ENCODE peak calls at places on chromosome 9, in eight cellular contexts. One of them, this sample, is unnamed.

GRCh38 chr9:27054841-27055240 is 49.4 kb upstream of the LRRC19 start:
- ATAC-seq in A549: no peak
- ATAC-seq in right cardiac atrium: no peak
- ATAC-seq in effector memory CD8-positive, alpha-beta T cell: no peak
- ATAC-seq in PC-3: no peak
- ATAC-seq in activated CD4-positive, alpha-beta T cell treated with anti-CD3 and anti-CD28 coated beads for 36 hours: no peak
- ATAC-seq in activated naive CD8-positive, alpha-beta T cell treated with anti-CD3 and anti-CD28 coated beads, Interleukin-2, amount 50 U/mL, for 24 hours: no peak
- ATAC-seq in heart left ventricle: no peak
- ATAC-seq in this sample: no peak

GRCh38 chr9:90012825-90013425 is 408.1 kb downstream of the GADD45G start:
- ATAC-seq in A549: no peak
- ATAC-seq in right cardiac atrium: no peak
- ATAC-seq in effector memory CD8-positive, alpha-beta T cell: no peak
- ATAC-seq in PC-3: no peak
- ATAC-seq in activated CD4-positive, alpha-beta T cell treated with anti-CD3 and anti-CD28 coated beads for 36 hours: no peak
- ATAC-seq in activated naive CD8-positive, alpha-beta T cell treated with anti-CD3 and anti-CD28 coated beads, Interleukin-2, amount 50 U/mL, for 24 hours: no peak
- ATAC-seq in heart left ventricle: no peak
- ATAC-seq in this sample: no peak

GRCh38 chr9:79382468-79382867 is 189.3 kb upstream of the TLE4 start:
- ATAC-seq in A549: no peak
- ATAC-seq in right cardiac atrium: no peak
- ATAC-seq in effector memory CD8-positive, alpha-beta T cell: no peak
- ATAC-seq in PC-3: no peak
- ATAC-seq in activated CD4-positive, alpha-beta T cell treated with anti-CD3 and anti-CD28 coated beads for 36 hours: peak; percentile 33
- ATAC-seq in activated naive CD8-positive, alpha-beta T cell treated with anti-CD3 and anti-CD28 coated beads, Interleukin-2, amount 50 U/mL, for 24 hours: no peak
- ATAC-seq in heart left ventricle: no peak
- ATAC-seq in this sample: no peak

GRCh38 chr9:5846080-5846479 is 13.2 kb upstream of the ERMP1 start:
- ATAC-seq in A549: no peak
- ATAC-seq in right cardiac atrium: no peak
- ATAC-seq in effector memory CD8-positive, alpha-beta T cell: no peak
- ATAC-seq in PC-3: no peak
- ATAC-seq in activated CD4-positive, alpha-beta T cell treated with anti-CD3 and anti-CD28 coated beads for 36 hours: no peak
- ATAC-seq in activated naive CD8-positive, alpha-beta T cell treated with anti-CD3 and anti-CD28 coated beads, Interleukin-2, amount 50 U/mL, for 24 hours: no peak
- ATAC-seq in heart left ventricle: no peak
- ATAC-seq in this sample: no peak

GRCh38 chr9:130893250-130894101 is 3.1 kb downstream of the QRFP start:
- ATAC-seq in A549: peak; percentile 63
- ATAC-seq in right cardiac atrium: peak; percentile 61
- ATAC-seq in effector memory CD8-positive, alpha-beta T cell: peak; percentile 29
- ATAC-seq in PC-3: no peak
- ATAC-seq in activated CD4-positive, alpha-beta T cell treated with anti-CD3 and anti-CD28 coated beads for 36 hours: peak; percentile 12
- ATAC-seq in activated naive CD8-positive, alpha-beta T cell treated with anti-CD3 and anti-CD28 coated beads, Interleukin-2, amount 50 U/mL, for 24 hours: peak; percentile 27
- ATAC-seq in heart left ventricle: peak; percentile 25
- ATAC-seq in this sample: peak; percentile 24

GRCh38 chr9:89872426-89872912 is 267.7 kb downstream of the GADD45G start:
- ATAC-seq in A549: no peak
- ATAC-seq in right cardiac atrium: peak; percentile 1
- ATAC-seq in effector memory CD8-positive, alpha-beta T cell: no peak
- ATAC-seq in PC-3: no peak
- ATAC-seq in activated CD4-positive, alpha-beta T cell treated with anti-CD3 and anti-CD28 coated beads for 36 hours: no peak
- ATAC-seq in activated naive CD8-positive, alpha-beta T cell treated with anti-CD3 and anti-CD28 coated beads, Interleukin-2, amount 50 U/mL, for 24 hours: no peak
- ATAC-seq in heart left ventricle: peak; percentile 15
- ATAC-seq in this sample: no peak

GRCh38 chr9:109843651-109844050 is 63.7 kb downstream of the PALM2AKAP2 start:
- ATAC-seq in A549: no peak
- ATAC-seq in right cardiac atrium: peak; percentile 94
- ATAC-seq in effector memory CD8-positive, alpha-beta T cell: no peak
- ATAC-seq in PC-3: no peak
- ATAC-seq in activated CD4-positive, alpha-beta T cell treated with anti-CD3 and anti-CD28 coated beads for 36 hours: no peak
- ATAC-seq in activated naive CD8-positive, alpha-beta T cell treated with anti-CD3 and anti-CD28 coated beads, Interleukin-2, amount 50 U/mL, for 24 hours: no peak
- ATAC-seq in heart left ventricle: peak; percentile 98
- ATAC-seq in this sample: no peak

GRCh38 chr9:95840096-95840495 is 35.4 kb upstream of the ERCC6L2 start:
- ATAC-seq in A549: no peak
- ATAC-seq in right cardiac atrium: peak; percentile 80
- ATAC-seq in effector memory CD8-positive, alpha-beta T cell: no peak
- ATAC-seq in PC-3: no peak
- ATAC-seq in activated CD4-positive, alpha-beta T cell treated with anti-CD3 and anti-CD28 coated beads for 36 hours: no peak
- ATAC-seq in activated naive CD8-positive, alpha-beta T cell treated with anti-CD3 and anti-CD28 coated beads, Interleukin-2, amount 50 U/mL, for 24 hours: no peak
- ATAC-seq in heart left ventricle: no peak
- ATAC-seq in this sample: no peak

GRCh38 chr9:69325409-69326212 is 596 bp downstream of the ENTREP1 start:
- ATAC-seq in A549: peak; percentile 75
- ATAC-seq in right cardiac atrium: peak; percentile 7
- ATAC-seq in effector memory CD8-positive, alpha-beta T cell: no peak
- ATAC-seq in PC-3: peak; percentile 51
- ATAC-seq in activated CD4-positive, alpha-beta T cell treated with anti-CD3 and anti-CD28 coated beads for 36 hours: peak; percentile 23
- ATAC-seq in activated naive CD8-positive, alpha-beta T cell treated with anti-CD3 and anti-CD28 coated beads, Interleukin-2, amount 50 U/mL, for 24 hours: no peak
- ATAC-seq in heart left ventricle: peak; percentile 23
- ATAC-seq in this sample: no peak

GRCh38 chr9:116124472-116125040 is 29.0 kb upstream of the PAPPA start:
- ATAC-seq in A549: no peak
- ATAC-seq in right cardiac atrium: no peak
- ATAC-seq in effector memory CD8-positive, alpha-beta T cell: no peak
- ATAC-seq in PC-3: no peak
- ATAC-seq in activated CD4-positive, alpha-beta T cell treated with anti-CD3 and anti-CD28 coated beads for 36 hours: no peak
- ATAC-seq in activated naive CD8-positive, alpha-beta T cell treated with anti-CD3 and anti-CD28 coated beads, Interleukin-2, amount 50 U/mL, for 24 hours: no peak
- ATAC-seq in heart left ventricle: no peak
- ATAC-seq in this sample: no peak

GRCh38 chr9:7967093-7967827 is 167.7 kb upstream of the DMAC1 start:
- ATAC-seq in A549: no peak
- ATAC-seq in right cardiac atrium: no peak
- ATAC-seq in effector memory CD8-positive, alpha-beta T cell: peak; percentile 74
- ATAC-seq in PC-3: no peak
- ATAC-seq in activated CD4-positive, alpha-beta T cell treated with anti-CD3 and anti-CD28 coated beads for 36 hours: peak; percentile 78
- ATAC-seq in activated naive CD8-positive, alpha-beta T cell treated with anti-CD3 and anti-CD28 coated beads, Interleukin-2, amount 50 U/mL, for 24 hours: peak; percentile 54
- ATAC-seq in heart left ventricle: no peak
- ATAC-seq in this sample: peak; percentile 44

GRCh38 chr9:35516481-35516880 is 26.6 kb downstream of the RUSC2 start:
- ATAC-seq in A549: no peak
- ATAC-seq in right cardiac atrium: no peak
- ATAC-seq in effector memory CD8-positive, alpha-beta T cell: no peak
- ATAC-seq in PC-3: peak; percentile 57
- ATAC-seq in activated CD4-positive, alpha-beta T cell treated with anti-CD3 and anti-CD28 coated beads for 36 hours: no peak
- ATAC-seq in activated naive CD8-positive, alpha-beta T cell treated with anti-CD3 and anti-CD28 coated beads, Interleukin-2, amount 50 U/mL, for 24 hours: no peak
- ATAC-seq in heart left ventricle: no peak
- ATAC-seq in this sample: no peak

GRCh38 chr9:86112057-86112456 is 12.7 kb upstream of the GOLM1 start:
- ATAC-seq in A549: no peak
- ATAC-seq in right cardiac atrium: no peak
- ATAC-seq in effector memory CD8-positive, alpha-beta T cell: no peak
- ATAC-seq in PC-3: no peak
- ATAC-seq in activated CD4-positive, alpha-beta T cell treated with anti-CD3 and anti-CD28 coated beads for 36 hours: no peak
- ATAC-seq in activated naive CD8-positive, alpha-beta T cell treated with anti-CD3 and anti-CD28 coated beads, Interleukin-2, amount 50 U/mL, for 24 hours: no peak
- ATAC-seq in heart left ventricle: no peak
- ATAC-seq in this sample: no peak

GRCh38 chr9:87657190-87657589 is 68.7 kb upstream of the CTSL start:
- ATAC-seq in A549: no peak
- ATAC-seq in right cardiac atrium: peak; percentile 61
- ATAC-seq in effector memory CD8-positive, alpha-beta T cell: no peak
- ATAC-seq in PC-3: no peak
- ATAC-seq in activated CD4-positive, alpha-beta T cell treated with anti-CD3 and anti-CD28 coated beads for 36 hours: no peak
- ATAC-seq in activated naive CD8-positive, alpha-beta T cell treated with anti-CD3 and anti-CD28 coated beads, Interleukin-2, amount 50 U/mL, for 24 hours: no peak
- ATAC-seq in heart left ventricle: no peak
- ATAC-seq in this sample: no peak

GRCh38 chr9:134748637-134749036 is 107.0 kb downstream of the COL5A1 start:
- ATAC-seq in A549: no peak
- ATAC-seq in right cardiac atrium: no peak
- ATAC-seq in effector memory CD8-positive, alpha-beta T cell: no peak
- ATAC-seq in PC-3: no peak
- ATAC-seq in activated CD4-positive, alpha-beta T cell treated with anti-CD3 and anti-CD28 coated beads for 36 hours: no peak
- ATAC-seq in activated naive CD8-positive, alpha-beta T cell treated with anti-CD3 and anti-CD28 coated beads, Interleukin-2, amount 50 U/mL, for 24 hours: no peak
- ATAC-seq in heart left ventricle: no peak
- ATAC-seq in this sample: no peak

GRCh38 chr9:34862043-34862442 is 96.0 kb upstream of the PHF24 start:
- ATAC-seq in A549: no peak
- ATAC-seq in right cardiac atrium: no peak
- ATAC-seq in effector memory CD8-positive, alpha-beta T cell: no peak
- ATAC-seq in PC-3: no peak
- ATAC-seq in activated CD4-positive, alpha-beta T cell treated with anti-CD3 and anti-CD28 coated beads for 36 hours: no peak
- ATAC-seq in activated naive CD8-positive, alpha-beta T cell treated with anti-CD3 and anti-CD28 coated beads, Interleukin-2, amount 50 U/mL, for 24 hours: no peak
- ATAC-seq in heart left ventricle: no peak
- ATAC-seq in this sample: no peak

GRCh38 chr9:37522971-37523370 is 37.2 kb downstream of the POLR1E start:
- ATAC-seq in A549: no peak
- ATAC-seq in right cardiac atrium: no peak
- ATAC-seq in effector memory CD8-positive, alpha-beta T cell: no peak
- ATAC-seq in PC-3: no peak
- ATAC-seq in activated CD4-positive, alpha-beta T cell treated with anti-CD3 and anti-CD28 coated beads for 36 hours: no peak
- ATAC-seq in activated naive CD8-positive, alpha-beta T cell treated with anti-CD3 and anti-CD28 coated beads, Interleukin-2, amount 50 U/mL, for 24 hours: no peak
- ATAC-seq in heart left ventricle: no peak
- ATAC-seq in this sample: no peak

GRCh38 chr9:122005597-122005996 is 87.5 kb downstream of the TTLL11 start:
- ATAC-seq in A549: peak; percentile 98
- ATAC-seq in right cardiac atrium: no peak
- ATAC-seq in effector memory CD8-positive, alpha-beta T cell: no peak
- ATAC-seq in PC-3: peak; percentile 89
- ATAC-seq in activated CD4-positive, alpha-beta T cell treated with anti-CD3 and anti-CD28 coated beads for 36 hours: no peak
- ATAC-seq in activated naive CD8-positive, alpha-beta T cell treated with anti-CD3 and anti-CD28 coated beads, Interleukin-2, amount 50 U/mL, for 24 hours: no peak
- ATAC-seq in heart left ventricle: no peak
- ATAC-seq in this sample: no peak

GRCh38 chr9:101128623-101129022 is 100.1 kb downstream of the PLPPR1 start:
- ATAC-seq in A549: no peak
- ATAC-seq in right cardiac atrium: no peak
- ATAC-seq in effector memory CD8-positive, alpha-beta T cell: no peak
- ATAC-seq in PC-3: no peak
- ATAC-seq in activated CD4-positive, alpha-beta T cell treated with anti-CD3 and anti-CD28 coated beads for 36 hours: no peak
- ATAC-seq in activated naive CD8-positive, alpha-beta T cell treated with anti-CD3 and anti-CD28 coated beads, Interleukin-2, amount 50 U/mL, for 24 hours: no peak
- ATAC-seq in heart left ventricle: no peak
- ATAC-seq in this sample: no peak

GRCh38 chr9:127816362-127816725 is 13.7 kb downstream of the FPGS start:
- ATAC-seq in A549: peak; percentile 22
- ATAC-seq in right cardiac atrium: no peak
- ATAC-seq in effector memory CD8-positive, alpha-beta T cell: no peak
- ATAC-seq in PC-3: no peak
- ATAC-seq in activated CD4-positive, alpha-beta T cell treated with anti-CD3 and anti-CD28 coated beads for 36 hours: no peak
- ATAC-seq in activated naive CD8-positive, alpha-beta T cell treated with anti-CD3 and anti-CD28 coated beads, Interleukin-2, amount 50 U/mL, for 24 hours: no peak
- ATAC-seq in heart left ventricle: no peak
- ATAC-seq in this sample: no peak

GRCh38 chr9:136496181-136496580 is 13.3 kb upstream of the SEC16A start:
- ATAC-seq in A549: no peak
- ATAC-seq in right cardiac atrium: no peak
- ATAC-seq in effector memory CD8-positive, alpha-beta T cell: no peak
- ATAC-seq in PC-3: no peak
- ATAC-seq in activated CD4-positive, alpha-beta T cell treated with anti-CD3 and anti-CD28 coated beads for 36 hours: no peak
- ATAC-seq in activated naive CD8-positive, alpha-beta T cell treated with anti-CD3 and anti-CD28 coated beads, Interleukin-2, amount 50 U/mL, for 24 hours: no peak
- ATAC-seq in heart left ventricle: no peak
- ATAC-seq in this sample: no peak

GRCh38 chr9:21624675-21625477 is 142.8 kb upstream of the IFNE start:
- ATAC-seq in A549: no peak
- ATAC-seq in right cardiac atrium: no peak
- ATAC-seq in effector memory CD8-positive, alpha-beta T cell: no peak
- ATAC-seq in PC-3: no peak
- ATAC-seq in activated CD4-positive, alpha-beta T cell treated with anti-CD3 and anti-CD28 coated beads for 36 hours: peak; percentile 80
- ATAC-seq in activated naive CD8-positive, alpha-beta T cell treated with anti-CD3 and anti-CD28 coated beads, Interleukin-2, amount 50 U/mL, for 24 hours: peak; percentile 73
- ATAC-seq in heart left ventricle: no peak
- ATAC-seq in this sample: no peak

GRCh38 chr9:36276254-36276653 is 18.0 kb upstream of the GNE start:
- ATAC-seq in A549: no peak
- ATAC-seq in right cardiac atrium: no peak
- ATAC-seq in effector memory CD8-positive, alpha-beta T cell: no peak
- ATAC-seq in PC-3: no peak
- ATAC-seq in activated CD4-positive, alpha-beta T cell treated with anti-CD3 and anti-CD28 coated beads for 36 hours: no peak
- ATAC-seq in activated naive CD8-positive, alpha-beta T cell treated with anti-CD3 and anti-CD28 coated beads, Interleukin-2, amount 50 U/mL, for 24 hours: no peak
- ATAC-seq in heart left ventricle: no peak
- ATAC-seq in this sample: no peak

GRCh38 chr9:78304357-78304756 is 7.4 kb downstream of the PSAT1 start:
- ATAC-seq in A549: no peak
- ATAC-seq in right cardiac atrium: no peak
- ATAC-seq in effector memory CD8-positive, alpha-beta T cell: no peak
- ATAC-seq in PC-3: no peak
- ATAC-seq in activated CD4-positive, alpha-beta T cell treated with anti-CD3 and anti-CD28 coated beads for 36 hours: no peak
- ATAC-seq in activated naive CD8-positive, alpha-beta T cell treated with anti-CD3 and anti-CD28 coated beads, Interleukin-2, amount 50 U/mL, for 24 hours: no peak
- ATAC-seq in heart left ventricle: no peak
- ATAC-seq in this sample: no peak

GRCh38 chr9:87238545-87238944 is 259.1 kb upstream of the DAPK1 start:
- ATAC-seq in A549: no peak
- ATAC-seq in right cardiac atrium: peak; percentile 29
- ATAC-seq in effector memory CD8-positive, alpha-beta T cell: no peak
- ATAC-seq in PC-3: no peak
- ATAC-seq in activated CD4-positive, alpha-beta T cell treated with anti-CD3 and anti-CD28 coated beads for 36 hours: no peak
- ATAC-seq in activated naive CD8-positive, alpha-beta T cell treated with anti-CD3 and anti-CD28 coated beads, Interleukin-2, amount 50 U/mL, for 24 hours: no peak
- ATAC-seq in heart left ventricle: no peak
- ATAC-seq in this sample: no peak

GRCh38 chr9:93672622-93673270 is 96.4 kb downstream of the PHF2 start:
- ATAC-seq in A549: no peak
- ATAC-seq in right cardiac atrium: no peak
- ATAC-seq in effector memory CD8-positive, alpha-beta T cell: no peak
- ATAC-seq in PC-3: no peak
- ATAC-seq in activated CD4-positive, alpha-beta T cell treated with anti-CD3 and anti-CD28 coated beads for 36 hours: no peak
- ATAC-seq in activated naive CD8-positive, alpha-beta T cell treated with anti-CD3 and anti-CD28 coated beads, Interleukin-2, amount 50 U/mL, for 24 hours: no peak
- ATAC-seq in heart left ventricle: no peak
- ATAC-seq in this sample: no peak

GRCh38 chr9:78932849-78933627 is 636.1 kb downstream of the PSAT1 start:
- ATAC-seq in A549: peak; percentile 73
- ATAC-seq in right cardiac atrium: no peak
- ATAC-seq in effector memory CD8-positive, alpha-beta T cell: no peak
- ATAC-seq in PC-3: peak; percentile 96
- ATAC-seq in activated CD4-positive, alpha-beta T cell treated with anti-CD3 and anti-CD28 coated beads for 36 hours: no peak
- ATAC-seq in activated naive CD8-positive, alpha-beta T cell treated with anti-CD3 and anti-CD28 coated beads, Interleukin-2, amount 50 U/mL, for 24 hours: no peak
- ATAC-seq in heart left ventricle: no peak
- ATAC-seq in this sample: no peak

GRCh38 chr9:90835206-90835605 is 33.6 kb downstream of the SYK start:
- ATAC-seq in A549: no peak
- ATAC-seq in right cardiac atrium: no peak
- ATAC-seq in effector memory CD8-positive, alpha-beta T cell: no peak
- ATAC-seq in PC-3: no peak
- ATAC-seq in activated CD4-positive, alpha-beta T cell treated with anti-CD3 and anti-CD28 coated beads for 36 hours: no peak
- ATAC-seq in activated naive CD8-positive, alpha-beta T cell treated with anti-CD3 and anti-CD28 coated beads, Interleukin-2, amount 50 U/mL, for 24 hours: no peak
- ATAC-seq in heart left ventricle: no peak
- ATAC-seq in this sample: no peak

GRCh38 chr9:811101-811531 is 30.4 kb upstream of the DMRT1 start:
- ATAC-seq in A549: peak; percentile 88
- ATAC-seq in right cardiac atrium: no peak
- ATAC-seq in effector memory CD8-positive, alpha-beta T cell: no peak
- ATAC-seq in PC-3: peak; percentile 93
- ATAC-seq in activated CD4-positive, alpha-beta T cell treated with anti-CD3 and anti-CD28 coated beads for 36 hours: no peak
- ATAC-seq in activated naive CD8-positive, alpha-beta T cell treated with anti-CD3 and anti-CD28 coated beads, Interleukin-2, amount 50 U/mL, for 24 hours: no peak
- ATAC-seq in heart left ventricle: no peak
- ATAC-seq in this sample: no peak

GRCh38 chr9:37555786-37556185 is 20.4 kb downstream of the FBXO10 start:
- ATAC-seq in A549: no peak
- ATAC-seq in right cardiac atrium: no peak
- ATAC-seq in effector memory CD8-positive, alpha-beta T cell: no peak
- ATAC-seq in PC-3: no peak
- ATAC-seq in activated CD4-positive, alpha-beta T cell treated with anti-CD3 and anti-CD28 coated beads for 36 hours: no peak
- ATAC-seq in activated naive CD8-positive, alpha-beta T cell treated with anti-CD3 and anti-CD28 coated beads, Interleukin-2, amount 50 U/mL, for 24 hours: no peak
- ATAC-seq in heart left ventricle: no peak
- ATAC-seq in this sample: no peak

GRCh38 chr9:1457460-1457859 is 407.3 kb downstream of the DMRT2 start:
- ATAC-seq in A549: no peak
- ATAC-seq in right cardiac atrium: no peak
- ATAC-seq in effector memory CD8-positive, alpha-beta T cell: no peak
- ATAC-seq in PC-3: no peak
- ATAC-seq in activated CD4-positive, alpha-beta T cell treated with anti-CD3 and anti-CD28 coated beads for 36 hours: no peak
- ATAC-seq in activated naive CD8-positive, alpha-beta T cell treated with anti-CD3 and anti-CD28 coated beads, Interleukin-2, amount 50 U/mL, for 24 hours: no peak
- ATAC-seq in heart left ventricle: no peak
- ATAC-seq in this sample: no peak

GRCh38 chr9:134501266-134502181 is 140.1 kb upstream of the COL5A1 start:
- ATAC-seq in A549: no peak
- ATAC-seq in right cardiac atrium: no peak
- ATAC-seq in effector memory CD8-positive, alpha-beta T cell: no peak
- ATAC-seq in PC-3: no peak
- ATAC-seq in activated CD4-positive, alpha-beta T cell treated with anti-CD3 and anti-CD28 coated beads for 36 hours: no peak
- ATAC-seq in activated naive CD8-positive, alpha-beta T cell treated with anti-CD3 and anti-CD28 coated beads, Interleukin-2, amount 50 U/mL, for 24 hours: no peak
- ATAC-seq in heart left ventricle: no peak
- ATAC-seq in this sample: no peak

GRCh38 chr9:93009337-93010015 is 49.0 kb upstream of the SUSD3 start:
- ATAC-seq in A549: no peak
- ATAC-seq in right cardiac atrium: no peak
- ATAC-seq in effector memory CD8-positive, alpha-beta T cell: no peak
- ATAC-seq in PC-3: no peak
- ATAC-seq in activated CD4-positive, alpha-beta T cell treated with anti-CD3 and anti-CD28 coated beads for 36 hours: no peak
- ATAC-seq in activated naive CD8-positive, alpha-beta T cell treated with anti-CD3 and anti-CD28 coated beads, Interleukin-2, amount 50 U/mL, for 24 hours: no peak
- ATAC-seq in heart left ventricle: no peak
- ATAC-seq in this sample: no peak

GRCh38 chr9:121984726-121985402 is 108.2 kb downstream of the TTLL11 start:
- ATAC-seq in A549: no peak
- ATAC-seq in right cardiac atrium: peak; percentile 32
- ATAC-seq in effector memory CD8-positive, alpha-beta T cell: no peak
- ATAC-seq in PC-3: peak; percentile 35
- ATAC-seq in activated CD4-positive, alpha-beta T cell treated with anti-CD3 and anti-CD28 coated beads for 36 hours: no peak
- ATAC-seq in activated naive CD8-positive, alpha-beta T cell treated with anti-CD3 and anti-CD28 coated beads, Interleukin-2, amount 50 U/mL, for 24 hours: no peak
- ATAC-seq in heart left ventricle: peak; percentile 52
- ATAC-seq in this sample: no peak

This sample was measured in activated CD4-positive, CD25-positive, alpha-beta regulatory T cell treated with anti-CD3 and anti-CD28 coated beads, Interleukin-2, amount 50 U/mL, for 24 hours.